ENCODE peak calls at places on chromosomes 11 and 22, in five cellular contexts. W, F, U, T and L are unnamed samples.

GRCh38 chr11:4881860-4882500 is at the start of gene OR51T1:
- DNase-seq in F (no peak), T (no peak), U (no peak), W (peak), L (no peak)

GRCh38 chr11:2787816-2788750 is 88.3 kb upstream of the KCNQ1OT1 start:
- DNase-seq in W (no peak), T (no peak), U (no peak), F (no peak), L (no peak)

GRCh38 chr11:17267576-17267975 is 9.0 kb upstream of the NUCB2 start:
- DNase-seq in F (no peak), W (peak), T (no peak), U (peak), L (peak)

GRCh38 chr11:31625868-31626267 is 116.3 kb downstream of the ELP4 start:
- DNase-seq in T (no peak), U (no peak), F (no peak), W (no peak), L (no peak)

GRCh38 chr11:75394086-75394840 is 5.1 kb upstream of the RPS3 start:
- DNase-seq in F (no peak), W (no peak), T (no peak), U (no peak), L (no peak)

GRCh38 chr22:20420157-20420842 is 17.3 kb downstream of the SCARF2 start:
- DNase-seq in W (no peak), F (no peak), T (no peak), U (no peak), L (no peak)

GRCh38 chr22:19810381-19811141 is 44.1 kb downstream of the GNB1L start:
- DNase-seq in T (no peak), U (peak), F (no peak), W (peak), L (peak)

GRCh38 chr11:130163346-130164220 is 4.0 kb downstream of the ST14 start:
- DNase-seq in W (no peak), F (peak), T (no peak), U (no peak), L (no peak)

GRCh38 chr11:116890193-116890592 is 52.8 kb upstream of the APOA1 start:
- DNase-seq in F (peak), T (no peak), U (no peak), W (no peak), L (no peak)

GRCh38 chr11:94017446-94017845 is 3.7 kb upstream of the HEPHL1 start:
- DNase-seq in T (no peak), F (no peak), W (no peak), U (no peak), L (no peak)

GRCh38 chr11:33634291-33634834 is 66.3 kb downstream of the C11orf91 start:
- DNase-seq in U (peak), W (peak), T (no peak), F (no peak), L (peak)

GRCh38 chr11:65316311-65316978 is 1.8 kb downstream of the CDC42EP2 start:
- DNase-seq in F (no peak), U (peak), T (no peak), W (no peak), L (no peak)

GRCh38 chr11:130369141-130369691 is 54.5 kb upstream of the ZBTB44 start:
- DNase-seq in U (no peak), T (peak), W (no peak), F (no peak), L (no peak)

GRCh38 chr22:21745948-21746347 is 10.4 kb upstream of the YPEL1 start:
- DNase-seq in F (no peak), W (no peak), U (no peak), T (no peak), L (no peak)

GRCh38 chr11:132114185-132114584 is 743.8 kb downstream of the NTM start:
- DNase-seq in W (no peak), F (no peak), U (peak), T (no peak), L (no peak)

GRCh38 chr11:67699521-67699920 is 25.1 kb upstream of the ALDH3B2 start:
- DNase-seq in U (peak), W (no peak), F (no peak), T (no peak), L (no peak)

GRCh38 chr11:6201486-6201885 is 2.5 kb downstream of the OR52W1 start:
- DNase-seq in T (no peak), U (no peak), F (no peak), W (no peak), L (no peak)

GRCh38 chr11:70747285-70747684 is 349.0 kb downstream of the CTTN start:
- DNase-seq in U (no peak), W (no peak), T (no peak), F (no peak), L (no peak)